ENCODE peak calls at places on chromosomes 12 and 14, in ten cellular contexts. One of them, this sample, is unnamed.

GRCh38 chr14:55086939-55087338 is 35.5 kb downstream of the MAPK1IP1L start:
- DNase-seq in GF-D8: no peak
- DNase-seq in stimulated activated CD8-positive, alpha-beta memory T cell treated with anti-CD3 and anti-CD28 coated beads, Interleukin-4, amount 100 ng/mL, for 1 hour: no peak
- DNase-seq in left cardiac atrium: no peak
- DNase-seq in RWPE1: no peak
- DNase-seq in naive thymus-derived CD8-positive, alpha-beta T cell: no peak
- DNase-seq in T-helper 9 cell: no peak
- DNase-seq in SK-N-SH: no peak
- DNase-seq in G401: no peak
- DNase-seq in SW480: no peak
- DNase-seq in this sample: no peak

GRCh38 chr14:47490353-47490752 is 185.1 kb downstream of the MDGA2 start:
- DNase-seq in GF-D8: no peak
- DNase-seq in stimulated activated CD8-positive, alpha-beta memory T cell treated with anti-CD3 and anti-CD28 coated beads, Interleukin-4, amount 100 ng/mL, for 1 hour: no peak
- DNase-seq in left cardiac atrium: no peak
- DNase-seq in RWPE1: no peak
- DNase-seq in naive thymus-derived CD8-positive, alpha-beta T cell: no peak
- DNase-seq in T-helper 9 cell: no peak
- DNase-seq in SK-N-SH: no peak
- DNase-seq in G401: no peak
- DNase-seq in SW480: no peak
- DNase-seq in this sample: no peak

GRCh38 chr14:80211143-80212024 is at the start of gene DIO2:
- DNase-seq in GF-D8: no peak
- DNase-seq in stimulated activated CD8-positive, alpha-beta memory T cell treated with anti-CD3 and anti-CD28 coated beads, Interleukin-4, amount 100 ng/mL, for 1 hour: no peak
- DNase-seq in left cardiac atrium: peak
- DNase-seq in RWPE1: peak
- DNase-seq in naive thymus-derived CD8-positive, alpha-beta T cell: no peak
- DNase-seq in T-helper 9 cell: no peak
- DNase-seq in SK-N-SH: no peak
- DNase-seq in G401: peak
- DNase-seq in SW480: no peak
- DNase-seq in this sample: peak

GRCh38 chr12:93616584-93617101 is 44.2 kb downstream of the SOCS2 start:
- DNase-seq in GF-D8: no peak
- DNase-seq in stimulated activated CD8-positive, alpha-beta memory T cell treated with anti-CD3 and anti-CD28 coated beads, Interleukin-4, amount 100 ng/mL, for 1 hour: no peak
- DNase-seq in left cardiac atrium: no peak
- DNase-seq in RWPE1: peak
- DNase-seq in naive thymus-derived CD8-positive, alpha-beta T cell: no peak
- DNase-seq in T-helper 9 cell: no peak
- DNase-seq in SK-N-SH: no peak
- DNase-seq in G401: no peak
- DNase-seq in SW480: no peak
- DNase-seq in this sample: no peak

GRCh38 chr12:92133166-92133565 is 12.5 kb downstream of the BTG1 start:
- DNase-seq in GF-D8: peak
- DNase-seq in stimulated activated CD8-positive, alpha-beta memory T cell treated with anti-CD3 and anti-CD28 coated beads, Interleukin-4, amount 100 ng/mL, for 1 hour: no peak
- DNase-seq in left cardiac atrium: no peak
- DNase-seq in RWPE1: no peak
- DNase-seq in naive thymus-derived CD8-positive, alpha-beta T cell: no peak
- DNase-seq in T-helper 9 cell: no peak
- DNase-seq in SK-N-SH: no peak
- DNase-seq in G401: no peak
- DNase-seq in SW480: no peak
- DNase-seq in this sample: no peak

GRCh38 chr12:70661762-70662161 is 24.5 kb upstream of the PTPRB start:
- DNase-seq in GF-D8: no peak
- DNase-seq in stimulated activated CD8-positive, alpha-beta memory T cell treated with anti-CD3 and anti-CD28 coated beads, Interleukin-4, amount 100 ng/mL, for 1 hour: no peak
- DNase-seq in left cardiac atrium: no peak
- DNase-seq in RWPE1: no peak
- DNase-seq in naive thymus-derived CD8-positive, alpha-beta T cell: no peak
- DNase-seq in T-helper 9 cell: no peak
- DNase-seq in SK-N-SH: no peak
- DNase-seq in G401: no peak
- DNase-seq in SW480: no peak
- DNase-seq in this sample: peak

GRCh38 chr12:132427999-132428871 is 61.7 kb upstream of the FBRSL1 start:
- DNase-seq in GF-D8: no peak
- DNase-seq in stimulated activated CD8-positive, alpha-beta memory T cell treated with anti-CD3 and anti-CD28 coated beads, Interleukin-4, amount 100 ng/mL, for 1 hour: no peak
- DNase-seq in left cardiac atrium: no peak
- DNase-seq in RWPE1: no peak
- DNase-seq in naive thymus-derived CD8-positive, alpha-beta T cell: no peak
- DNase-seq in T-helper 9 cell: no peak
- DNase-seq in SK-N-SH: no peak
- DNase-seq in G401: no peak
- DNase-seq in SW480: peak
- DNase-seq in this sample: no peak

GRCh38 chr14:87566986-87567385 is 426.0 kb downstream of the GALC start:
- DNase-seq in GF-D8: no peak
- DNase-seq in stimulated activated CD8-positive, alpha-beta memory T cell treated with anti-CD3 and anti-CD28 coated beads, Interleukin-4, amount 100 ng/mL, for 1 hour: no peak
- DNase-seq in left cardiac atrium: no peak
- DNase-seq in RWPE1: no peak
- DNase-seq in naive thymus-derived CD8-positive, alpha-beta T cell: no peak
- DNase-seq in T-helper 9 cell: no peak
- DNase-seq in SK-N-SH: no peak
- DNase-seq in G401: no peak
- DNase-seq in SW480: no peak
- DNase-seq in this sample: peak

GRCh38 chr12:80576641-80577418 is 130.6 kb upstream of the MYF6 start:
- DNase-seq in GF-D8: no peak
- DNase-seq in stimulated activated CD8-positive, alpha-beta memory T cell treated with anti-CD3 and anti-CD28 coated beads, Interleukin-4, amount 100 ng/mL, for 1 hour: no peak
- DNase-seq in left cardiac atrium: no peak
- DNase-seq in RWPE1: no peak
- DNase-seq in naive thymus-derived CD8-positive, alpha-beta T cell: no peak
- DNase-seq in T-helper 9 cell: no peak
- DNase-seq in SK-N-SH: no peak
- DNase-seq in G401: no peak
- DNase-seq in SW480: no peak
- DNase-seq in this sample: no peak

GRCh38 chr12:31510034-31510433 is 80.9 kb downstream of the DENND5B start:
- DNase-seq in GF-D8: no peak
- DNase-seq in stimulated activated CD8-positive, alpha-beta memory T cell treated with anti-CD3 and anti-CD28 coated beads, Interleukin-4, amount 100 ng/mL, for 1 hour: no peak
- DNase-seq in left cardiac atrium: no peak
- DNase-seq in RWPE1: no peak
- DNase-seq in naive thymus-derived CD8-positive, alpha-beta T cell: no peak
- DNase-seq in T-helper 9 cell: no peak
- DNase-seq in SK-N-SH: no peak
- DNase-seq in G401: no peak
- DNase-seq in SW480: no peak
- DNase-seq in this sample: no peak

GRCh38 chr12:124493809-124494750 is 73.3 kb downstream of the NCOR2 start:
- DNase-seq in GF-D8: no peak
- DNase-seq in stimulated activated CD8-positive, alpha-beta memory T cell treated with anti-CD3 and anti-CD28 coated beads, Interleukin-4, amount 100 ng/mL, for 1 hour: no peak
- DNase-seq in left cardiac atrium: no peak
- DNase-seq in RWPE1: no peak
- DNase-seq in naive thymus-derived CD8-positive, alpha-beta T cell: no peak
- DNase-seq in T-helper 9 cell: no peak
- DNase-seq in SK-N-SH: no peak
- DNase-seq in G401: no peak
- DNase-seq in SW480: no peak
- DNase-seq in this sample: no peak

GRCh38 chr12:32115404-32116104 is 8.9 kb downstream of the BICD1 start:
- DNase-seq in GF-D8: no peak
- DNase-seq in stimulated activated CD8-positive, alpha-beta memory T cell treated with anti-CD3 and anti-CD28 coated beads, Interleukin-4, amount 100 ng/mL, for 1 hour: no peak
- DNase-seq in left cardiac atrium: peak
- DNase-seq in RWPE1: peak
- DNase-seq in naive thymus-derived CD8-positive, alpha-beta T cell: no peak
- DNase-seq in T-helper 9 cell: no peak
- DNase-seq in SK-N-SH: peak
- DNase-seq in G401: peak
- DNase-seq in SW480: peak
- DNase-seq in this sample: peak

GRCh38 chr14:65446159-65446558 is 33.6 kb downstream of the FUT8 start:
- DNase-seq in GF-D8: no peak
- DNase-seq in stimulated activated CD8-positive, alpha-beta memory T cell treated with anti-CD3 and anti-CD28 coated beads, Interleukin-4, amount 100 ng/mL, for 1 hour: no peak
- DNase-seq in left cardiac atrium: no peak
- DNase-seq in RWPE1: no peak
- DNase-seq in naive thymus-derived CD8-positive, alpha-beta T cell: no peak
- DNase-seq in T-helper 9 cell: no peak
- DNase-seq in SK-N-SH: no peak
- DNase-seq in G401: peak
- DNase-seq in SW480: no peak
- DNase-seq in this sample: peak

GRCh38 chr14:55715889-55716288 is 135.9 kb downstream of the KTN1 start:
- DNase-seq in GF-D8: no peak
- DNase-seq in stimulated activated CD8-positive, alpha-beta memory T cell treated with anti-CD3 and anti-CD28 coated beads, Interleukin-4, amount 100 ng/mL, for 1 hour: no peak
- DNase-seq in left cardiac atrium: no peak
- DNase-seq in RWPE1: no peak
- DNase-seq in naive thymus-derived CD8-positive, alpha-beta T cell: no peak
- DNase-seq in T-helper 9 cell: no peak
- DNase-seq in SK-N-SH: no peak
- DNase-seq in G401: no peak
- DNase-seq in SW480: no peak
- DNase-seq in this sample: peak

GRCh38 chr14:61196792-61197191 is 84.3 kb downstream of the TMEM30B start:
- DNase-seq in GF-D8: no peak
- DNase-seq in stimulated activated CD8-positive, alpha-beta memory T cell treated with anti-CD3 and anti-CD28 coated beads, Interleukin-4, amount 100 ng/mL, for 1 hour: no peak
- DNase-seq in left cardiac atrium: no peak
- DNase-seq in RWPE1: no peak
- DNase-seq in naive thymus-derived CD8-positive, alpha-beta T cell: no peak
- DNase-seq in T-helper 9 cell: no peak
- DNase-seq in SK-N-SH: no peak
- DNase-seq in G401: no peak
- DNase-seq in SW480: peak
- DNase-seq in this sample: no peak

GRCh38 chr12:92470608-92471021 is 232.2 kb upstream of the PLEKHG7 start:
- DNase-seq in GF-D8: no peak
- DNase-seq in stimulated activated CD8-positive, alpha-beta memory T cell treated with anti-CD3 and anti-CD28 coated beads, Interleukin-4, amount 100 ng/mL, for 1 hour: no peak
- DNase-seq in left cardiac atrium: no peak
- DNase-seq in RWPE1: no peak
- DNase-seq in naive thymus-derived CD8-positive, alpha-beta T cell: no peak
- DNase-seq in T-helper 9 cell: no peak
- DNase-seq in SK-N-SH: no peak
- DNase-seq in G401: no peak
- DNase-seq in SW480: no peak
- DNase-seq in this sample: no peak

GRCh38 chr12:52865090-52865944 is 16.5 kb upstream of the KRT78 start:
- DNase-seq in GF-D8: no peak
- DNase-seq in stimulated activated CD8-positive, alpha-beta memory T cell treated with anti-CD3 and anti-CD28 coated beads, Interleukin-4, amount 100 ng/mL, for 1 hour: no peak
- DNase-seq in left cardiac atrium: peak
- DNase-seq in RWPE1: peak
- DNase-seq in naive thymus-derived CD8-positive, alpha-beta T cell: no peak
- DNase-seq in T-helper 9 cell: peak
- DNase-seq in SK-N-SH: peak
- DNase-seq in G401: peak
- DNase-seq in SW480: peak
- DNase-seq in this sample: peak

GRCh38 chr12:131869871-131870418 is 24.5 kb upstream of the ULK1 start:
- DNase-seq in GF-D8: no peak
- DNase-seq in stimulated activated CD8-positive, alpha-beta memory T cell treated with anti-CD3 and anti-CD28 coated beads, Interleukin-4, amount 100 ng/mL, for 1 hour: no peak
- DNase-seq in left cardiac atrium: no peak
- DNase-seq in RWPE1: no peak
- DNase-seq in naive thymus-derived CD8-positive, alpha-beta T cell: no peak
- DNase-seq in T-helper 9 cell: no peak
- DNase-seq in SK-N-SH: peak
- DNase-seq in G401: no peak
- DNase-seq in SW480: peak
- DNase-seq in this sample: peak

GRCh38 chr14:22671622-22672021 is 27.5 kb upstream of the OR6J1 start:
- DNase-seq in GF-D8: no peak
- DNase-seq in stimulated activated CD8-positive, alpha-beta memory T cell treated with anti-CD3 and anti-CD28 coated beads, Interleukin-4, amount 100 ng/mL, for 1 hour: no peak
- DNase-seq in left cardiac atrium: no peak
- DNase-seq in RWPE1: no peak
- DNase-seq in naive thymus-derived CD8-positive, alpha-beta T cell: no peak
- DNase-seq in T-helper 9 cell: no peak
- DNase-seq in SK-N-SH: no peak
- DNase-seq in G401: no peak
- DNase-seq in SW480: no peak
- DNase-seq in this sample: no peak

GRCh38 chr14:29926701-29927595 is 699 bp downstream of the PRKD1 start:
- DNase-seq in GF-D8: no peak
- DNase-seq in stimulated activated CD8-positive, alpha-beta memory T cell treated with anti-CD3 and anti-CD28 coated beads, Interleukin-4, amount 100 ng/mL, for 1 hour: no peak
- DNase-seq in left cardiac atrium: peak
- DNase-seq in RWPE1: peak
- DNase-seq in naive thymus-derived CD8-positive, alpha-beta T cell: no peak
- DNase-seq in T-helper 9 cell: no peak
- DNase-seq in SK-N-SH: peak
- DNase-seq in G401: no peak
- DNase-seq in SW480: peak
- DNase-seq in this sample: peak

GRCh38 chr12:53750812-53751335 is 905 bp downstream of the CISTR start:
- DNase-seq in GF-D8: no peak
- DNase-seq in stimulated activated CD8-positive, alpha-beta memory T cell treated with anti-CD3 and anti-CD28 coated beads, Interleukin-4, amount 100 ng/mL, for 1 hour: no peak
- DNase-seq in left cardiac atrium: peak
- DNase-seq in RWPE1: no peak
- DNase-seq in naive thymus-derived CD8-positive, alpha-beta T cell: peak
- DNase-seq in T-helper 9 cell: peak
- DNase-seq in SK-N-SH: peak
- DNase-seq in G401: peak
- DNase-seq in SW480: peak
- DNase-seq in this sample: no peak

GRCh38 chr14:68677901-68678300 is 115.0 kb downstream of the ZFP36L1 start:
- DNase-seq in GF-D8: no peak
- DNase-seq in stimulated activated CD8-positive, alpha-beta memory T cell treated with anti-CD3 and anti-CD28 coated beads, Interleukin-4, amount 100 ng/mL, for 1 hour: no peak
- DNase-seq in left cardiac atrium: no peak
- DNase-seq in RWPE1: no peak
- DNase-seq in naive thymus-derived CD8-positive, alpha-beta T cell: no peak
- DNase-seq in T-helper 9 cell: no peak
- DNase-seq in SK-N-SH: no peak
- DNase-seq in G401: no peak
- DNase-seq in SW480: no peak
- DNase-seq in this sample: no peak

GRCh38 chr14:36134026-36134425 is 42.5 kb downstream of the PTCSC3 start:
- DNase-seq in GF-D8: no peak
- DNase-seq in stimulated activated CD8-positive, alpha-beta memory T cell treated with anti-CD3 and anti-CD28 coated beads, Interleukin-4, amount 100 ng/mL, for 1 hour: no peak
- DNase-seq in left cardiac atrium: no peak
- DNase-seq in RWPE1: no peak
- DNase-seq in naive thymus-derived CD8-positive, alpha-beta T cell: no peak
- DNase-seq in T-helper 9 cell: no peak
- DNase-seq in SK-N-SH: no peak
- DNase-seq in G401: no peak
- DNase-seq in SW480: no peak
- DNase-seq in this sample: no peak

GRCh38 chr12:122111070-122111750 is 32.7 kb downstream of the MLXIP start:
- DNase-seq in GF-D8: no peak
- DNase-seq in stimulated activated CD8-positive, alpha-beta memory T cell treated with anti-CD3 and anti-CD28 coated beads, Interleukin-4, amount 100 ng/mL, for 1 hour: no peak
- DNase-seq in left cardiac atrium: no peak
- DNase-seq in RWPE1: peak
- DNase-seq in naive thymus-derived CD8-positive, alpha-beta T cell: no peak
- DNase-seq in T-helper 9 cell: no peak
- DNase-seq in SK-N-SH: no peak
- DNase-seq in G401: peak
- DNase-seq in SW480: peak
- DNase-seq in this sample: no peak